ENCODE peak calls at places on chromosome 11, in ten cellular contexts. J is CD8-positive, alpha-beta T cell; B is IMR-90; A is psoas muscle; R is GM23338; V is neuronal stem cell; O is fibroblast of lung; Q is kidney; N is pancreas; C is ovary. S is an unnamed sample. For H3K4me1, the result is how much of the 10 kb centered on the place peaks cover.

GRCh38 chr11:44997566-44997965 is 46.9 kb upstream of the TP53I11 start:
- DNase-seq in J (no peak), B (no peak), A (no peak), R (no peak), V (no peak), O (no peak), Q (no peak), N (no peak), C (no peak), S (no peak)

GRCh38 chr11:78790784-78791183 is 216.1 kb upstream of the NARS2 start:
- DNase-seq in J (no peak), B (no peak), A (no peak), R (no peak), V (no peak), O (no peak), Q (no peak), N (no peak), C (no peak), S (no peak)

GRCh38 chr11:115418081-115418480 is 86.1 kb downstream of the CADM1 start:
- DNase-seq in J (no peak), B (no peak), A (no peak), R (no peak), V (no peak), O (no peak), Q (no peak), N (no peak), C (no peak), S (no peak)

GRCh38 chr11:48095779-48096470 is 115.6 kb downstream of the PTPRJ start:
- DNase-seq in J (peak), B (no peak), A (peak), R (no peak), V (no peak), O (peak), Q (no peak), N (no peak), C (peak), S (no peak)

GRCh38 chr11:128717581-128717980 is 23.7 kb downstream of the FLI1 start:
- DNase-seq in J (no peak), B (no peak), A (no peak), R (no peak), V (no peak), O (no peak), Q (no peak), N (no peak), C (no peak), S (no peak)

GRCh38 chr11:75530577-75530976 is 4.8 kb upstream of the GDPD5 start:
- DNase-seq in J (no peak), B (no peak), A (no peak), R (no peak), V (no peak), O (no peak), Q (no peak), N (no peak), C (no peak), S (no peak)

GRCh38 chr11:34274712-34275398 is 83.0 kb downstream of the ABTB2 start:
- DNase-seq in J (no peak), B (peak), A (peak), R (no peak), V (no peak), O (peak), Q (peak), N (no peak), C (peak), S (peak)

GRCh38 chr11:77789061-77789730 is 31.3 kb downstream of the RSF1 start:
- DNase-seq in J (no peak), B (no peak), A (no peak), R (peak), V (no peak), O (no peak), Q (no peak), N (no peak), C (no peak), S (no peak)

GRCh38 chr11:46380340-46381045 is 976 bp upstream of the MDK start:
- DNase-seq in J (peak), B (no peak), A (peak), R (peak), V (peak), O (peak), Q (peak), N (peak), C (peak), S (peak)

GRCh38 chr11:102451041-102451692 is 1.4 kb downstream of the TMEM123 start:
- DNase-seq in J (no peak), B (no peak), A (no peak), R (no peak), V (no peak), O (no peak), Q (no peak), N (no peak), C (no peak), S (no peak)

GRCh38 chr11:66902486-66903177 is 45.8 kb downstream of the LRFN4 start:
- DNase-seq in J (no peak), B (no peak), A (no peak), R (no peak), V (no peak), O (no peak), Q (peak), N (no peak), C (no peak), S (no peak)

GRCh38 chr11:33259869-33260268 is 2.7 kb downstream of the HIPK3 start:
- DNase-seq in J (no peak), B (peak), A (no peak), R (no peak), V (no peak), O (no peak), Q (no peak), N (no peak), C (no peak), S (no peak)

GRCh38 chr11:3130269-3131071 is 34.6 kb downstream of the OSBPL5 start:
- DNase-seq in J (no peak), B (no peak), A (peak), R (no peak), V (no peak), O (no peak), Q (peak), N (peak), C (no peak), S (no peak)

GRCh38 chr11:83483808-83484207 is 197.6 kb upstream of the CCDC90B start:
- DNase-seq in J (no peak), B (no peak), A (no peak), R (no peak), V (no peak), O (no peak), Q (no peak), N (no peak), C (no peak), S (no peak)

DNA sequence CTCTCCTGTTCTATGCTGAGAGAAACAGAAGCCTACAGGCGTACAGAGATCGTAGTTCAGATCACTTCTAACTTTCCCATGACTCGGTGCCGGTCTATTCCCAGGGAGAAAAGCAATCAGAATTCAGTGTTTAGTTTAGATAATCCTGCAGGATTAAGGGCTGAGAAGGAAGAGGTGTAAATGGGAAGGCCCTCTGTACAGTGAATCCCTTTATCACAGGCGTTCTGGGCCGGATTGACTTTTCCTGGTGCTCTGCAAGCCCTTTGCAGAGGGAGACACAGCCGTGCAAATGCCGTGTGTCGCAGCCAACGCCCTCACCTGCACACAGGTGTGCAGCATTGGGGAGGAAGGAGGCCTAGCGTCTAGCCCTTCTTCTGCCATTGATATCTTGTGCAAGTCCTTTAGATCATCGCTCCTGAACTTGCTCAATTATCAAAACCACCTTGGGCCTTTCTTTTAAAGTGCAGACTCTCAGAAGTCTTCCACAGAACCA is 90.6 kb downstream of the DSCAML1 start:
- DNase-seq in J (no peak), B (no peak), A (no peak), R (no peak), V (no peak), O (no peak), Q (no peak), N (no peak), C (no peak), S (no peak)
- H3K4me1 ChIP-seq in J (under half), B (under half), A (under half), R (under half), V (under half), O (under half), Q (under half), N (under half), C (under half), S (under half)

DNA sequence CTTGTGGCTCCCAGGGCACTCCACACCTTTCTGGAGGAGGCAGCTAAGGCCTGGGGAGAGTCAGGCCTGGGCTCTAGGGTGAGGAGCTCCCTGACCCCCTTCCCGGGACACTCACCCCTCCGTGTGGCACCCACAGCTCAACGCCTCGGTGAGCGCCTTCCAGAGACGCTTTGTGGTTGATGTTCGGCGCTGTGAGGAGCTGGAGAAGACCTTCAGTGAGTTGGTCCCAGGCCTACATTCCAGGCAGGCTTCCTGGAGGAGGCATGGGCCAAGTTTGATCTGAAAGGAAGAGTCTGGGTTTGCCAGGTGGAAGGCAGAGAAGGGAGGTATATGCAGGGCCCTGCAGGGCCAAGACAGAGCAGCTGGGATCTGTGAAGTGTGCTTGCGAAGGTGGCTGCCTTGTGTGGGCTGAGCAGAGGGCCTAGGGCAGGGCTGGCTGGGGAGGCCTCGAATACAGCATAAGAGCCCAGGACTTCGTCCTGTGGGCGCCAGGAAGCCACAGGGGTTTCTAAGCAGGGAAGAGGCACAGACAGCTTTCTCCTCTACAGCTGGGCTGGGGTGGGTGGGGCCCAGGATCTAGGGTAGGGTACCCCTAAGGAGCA is 2.9 kb downstream of the TCIRG1 start:
- DNase-seq in J (no peak), B (no peak), A (no peak), R (no peak), V (no peak), O (no peak), Q (no peak), N (no peak), C (no peak), S (no peak)
- H3K4me1 ChIP-seq in J (under half), B (under half), A (under half), R (under half), V (under half), O (under half), Q (under half), N (under half), C (under half), S (under half)

GRCh38 chr11:123181075-123181474 is 14.0 kb downstream of the CLMP start:
- DNase-seq in J (no peak), B (no peak), A (no peak), R (no peak), V (no peak), O (no peak), Q (no peak), N (no peak), C (no peak), S (no peak)

GRCh38 chr11:123178166-123178565 is 16.9 kb downstream of the CLMP start:
- DNase-seq in J (no peak), B (no peak), A (no peak), R (no peak), V (no peak), O (no peak), Q (no peak), N (no peak), C (no peak), S (no peak)

GRCh38 chr11:123180574-123180973 is 14.5 kb downstream of the CLMP start:
- DNase-seq in J (no peak), B (no peak), A (no peak), R (no peak), V (no peak), O (peak), Q (no peak), N (no peak), C (no peak), S (no peak)

GRCh38 chr11:123180166-123180565 is 14.9 kb downstream of the CLMP start:
- DNase-seq in J (no peak), B (peak), A (no peak), R (no peak), V (no peak), O (peak), Q (no peak), N (no peak), C (no peak), S (no peak)

DNA sequence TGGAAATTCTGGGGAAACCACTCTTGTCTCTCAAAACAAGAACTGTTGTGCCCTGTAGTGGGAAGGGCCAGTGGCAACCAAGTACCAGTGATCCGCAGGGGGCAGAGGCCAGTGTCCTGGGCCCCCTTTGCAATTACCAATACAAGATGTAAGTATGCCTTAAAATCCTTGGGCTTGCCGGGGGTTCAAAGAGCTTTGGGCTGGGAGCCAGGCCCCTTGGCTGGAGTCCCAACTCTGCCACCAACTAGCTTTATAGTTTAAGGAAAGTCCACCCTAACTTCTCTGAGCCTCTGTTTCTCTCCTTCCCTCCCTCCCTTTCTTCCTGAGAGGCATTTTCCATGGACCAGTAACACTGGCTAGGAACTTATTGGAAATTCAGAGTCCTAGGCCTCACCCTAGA is 15.5 kb downstream of the CLMP start:
- DNase-seq in J (no peak), B (no peak), A (no peak), R (no peak), V (no peak), O (no peak), Q (no peak), N (no peak), C (no peak), S (peak)
- H3K4me1 ChIP-seq in J (under half), B (under half), A (under half), R (half or more), V (under half), O (under half), Q (under half), N (under half), C (under half), S (under half)

DNA sequence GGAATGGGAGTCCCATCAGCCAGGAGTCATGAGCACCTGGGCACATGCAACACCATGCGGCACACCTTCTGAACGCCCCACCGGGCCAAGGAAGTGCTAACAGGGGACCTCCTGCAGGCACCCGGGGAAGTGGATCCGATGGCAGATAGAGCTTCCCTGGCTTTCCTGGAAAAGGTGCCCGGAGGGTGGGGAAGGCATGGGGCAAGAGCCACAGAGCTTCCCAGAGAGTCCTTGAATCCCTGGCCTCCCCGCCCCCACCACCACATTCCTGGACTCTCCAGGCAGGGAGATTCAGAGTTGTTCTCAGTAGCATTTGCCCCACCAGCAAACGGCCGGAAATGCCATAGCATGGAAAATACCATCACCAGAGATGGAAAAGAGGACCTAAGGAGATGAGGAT is 8.3 kb downstream of the TRIM29 start:
- DNase-seq in J (no peak), B (no peak), A (no peak), R (no peak), V (no peak), O (no peak), Q (peak), N (peak), C (no peak), S (no peak)
- H3K4me1 ChIP-seq in J (under half), B (under half), A (under half), R (under half), V (under half), O (under half), Q (under half), N (under half), C (under half), S (under half)

DNA sequence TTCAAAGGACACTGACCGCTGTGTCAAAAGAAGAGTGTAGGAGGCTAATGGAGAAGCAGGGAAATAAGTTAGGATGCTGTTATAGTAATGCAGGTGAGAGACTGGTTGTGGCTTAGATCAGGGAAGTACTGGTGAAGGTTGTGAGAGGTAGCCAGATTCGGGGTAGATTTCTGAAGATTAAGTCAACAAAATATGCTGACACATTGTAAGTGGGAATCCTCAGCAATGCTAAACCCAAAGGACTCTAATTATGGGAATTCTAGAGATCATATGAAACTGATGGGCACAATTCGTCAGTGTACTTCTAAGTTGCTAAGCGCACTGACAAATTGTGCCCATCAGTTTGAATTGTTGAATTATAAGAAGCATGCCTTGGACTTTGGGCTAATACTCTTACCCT is 10.0 kb downstream of the ZNF143 start:
- DNase-seq in J (no peak), B (no peak), A (no peak), R (no peak), V (no peak), O (no peak), Q (no peak), N (no peak), C (no peak), S (no peak)
- H3K4me1 ChIP-seq in J (under half), B (under half), A (under half), R (under half), V (under half), O (under half), Q (under half), N (under half), C (under half), S (under half)

GRCh38 chr11:72812604-72812967 is 1.6 kb upstream of the ATG16L2 start:
- DNase-seq in J (no peak), B (no peak), A (no peak), R (no peak), V (no peak), O (no peak), Q (no peak), N (no peak), C (no peak), S (no peak)
- H3K4me1 ChIP-seq in J (under half), B (under half), A (under half), R (under half), V (under half), O (under half), Q (under half), N (under half), C (under half), S (under half)

DNA sequence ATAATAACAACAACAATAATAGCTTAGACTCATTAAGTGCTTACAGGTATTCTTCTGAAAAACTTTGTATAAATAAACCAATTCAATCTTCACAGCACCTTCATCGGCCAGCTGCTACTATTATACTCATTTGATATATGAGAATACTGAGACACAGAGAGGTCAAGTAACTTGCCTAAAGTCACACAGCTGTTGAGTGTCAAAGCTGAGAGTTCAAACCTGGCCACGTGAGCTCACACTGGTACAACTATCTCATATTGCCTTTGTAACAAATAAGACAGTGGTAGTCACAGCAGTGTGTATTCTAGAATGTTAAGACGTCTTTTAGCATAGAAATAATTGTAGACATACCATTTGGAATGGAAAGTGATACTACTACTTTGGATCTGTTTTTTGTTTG is 268.5 kb downstream of the NTM start:
- DNase-seq in J (no peak), B (no peak), A (no peak), R (no peak), V (no peak), O (no peak), Q (no peak), N (no peak), C (no peak), S (no peak)
- H3K4me1 ChIP-seq in J (under half), B (under half), A (under half), R (under half), V (under half), O (under half), Q (under half), N (under half), C (under half), S (under half)

S was measured in transverse colon.